ENCODE peak calls at places on chromosomes 2 and 18, in eight cellular contexts. One of them, this sample, is unnamed. For H3K9me3, the result is how much of the 10 kb centered on the place peaks cover.

GRCh38 chr2:40451926-40452605 is at the start of gene SLC8A1:
- DNase-seq in A549: peak
- DNase-seq in CD4-positive, alpha-beta memory T cell: no peak
- DNase-seq in esophagus squamous epithelium: no peak
- DNase-seq in iPS DF 6.9: no peak
- DNase-seq in HAP-1: peak
- DNase-seq in heart left ventricle: peak
- DNase-seq in heart right ventricle: peak
- DNase-seq in this sample: no peak

GRCh38 chr2:23602113-23602512 is 217.1 kb downstream of the KLHL29 start:
- DNase-seq in CD4-positive, alpha-beta memory T cell: no peak
- DNase-seq in iPS DF 6.9: no peak
- DNase-seq in esophagus squamous epithelium: no peak
- DNase-seq in HAP-1: no peak
- DNase-seq in A549: peak
- DNase-seq in heart left ventricle: no peak
- DNase-seq in heart right ventricle: no peak
- DNase-seq in this sample: no peak

GRCh38 chr2:85768713-85769112 is 14.9 kb downstream of the ATOH8 start:
- DNase-seq in esophagus squamous epithelium: no peak
- DNase-seq in heart right ventricle: peak
- DNase-seq in A549: no peak
- DNase-seq in CD4-positive, alpha-beta memory T cell: no peak
- DNase-seq in heart left ventricle: peak
- DNase-seq in HAP-1: peak
- DNase-seq in iPS DF 6.9: no peak
- DNase-seq in this sample: no peak

GRCh38 chr2:217223222-217223930 is 363.5 kb upstream of the TNP1 start:
- DNase-seq in heart right ventricle: no peak
- DNase-seq in CD4-positive, alpha-beta memory T cell: no peak
- DNase-seq in A549: no peak
- DNase-seq in esophagus squamous epithelium: no peak
- DNase-seq in HAP-1: no peak
- DNase-seq in heart left ventricle: no peak
- DNase-seq in iPS DF 6.9: no peak
- DNase-seq in this sample: no peak

GRCh38 chr2:240139666-240140393 is 628 bp downstream of the OTOS start:
- DNase-seq in iPS DF 6.9: no peak
- DNase-seq in esophagus squamous epithelium: no peak
- DNase-seq in heart left ventricle: no peak
- DNase-seq in A549: no peak
- DNase-seq in CD4-positive, alpha-beta memory T cell: no peak
- DNase-seq in HAP-1: no peak
- DNase-seq in heart right ventricle: no peak
- DNase-seq in this sample: no peak

GRCh38 chr2:136384541-136385303 is 266.8 kb upstream of the CXCR4 start:
- DNase-seq in A549: peak
- DNase-seq in heart right ventricle: no peak
- DNase-seq in CD4-positive, alpha-beta memory T cell: peak
- DNase-seq in heart left ventricle: no peak
- DNase-seq in esophagus squamous epithelium: no peak
- DNase-seq in HAP-1: peak
- DNase-seq in iPS DF 6.9: peak
- DNase-seq in this sample: peak

GRCh38 chr2:68110102-68110501 is 47.3 kb upstream of the C1D start:
- DNase-seq in heart right ventricle: no peak
- DNase-seq in CD4-positive, alpha-beta memory T cell: no peak
- DNase-seq in iPS DF 6.9: no peak
- DNase-seq in A549: no peak
- DNase-seq in HAP-1: no peak
- DNase-seq in heart left ventricle: no peak
- DNase-seq in esophagus squamous epithelium: no peak
- DNase-seq in this sample: no peak

GRCh38 chr2:74010087-74010541 is 25.4 kb downstream of the TET3 start:
- DNase-seq in CD4-positive, alpha-beta memory T cell: no peak
- DNase-seq in A549: no peak
- DNase-seq in esophagus squamous epithelium: no peak
- DNase-seq in heart right ventricle: peak
- DNase-seq in HAP-1: no peak
- DNase-seq in iPS DF 6.9: no peak
- DNase-seq in heart left ventricle: peak
- DNase-seq in this sample: no peak

GRCh38 chr2:45494275-45494977 is 116.6 kb downstream of the SRBD1 start:
- DNase-seq in CD4-positive, alpha-beta memory T cell: no peak
- DNase-seq in heart left ventricle: no peak
- DNase-seq in A549: peak
- DNase-seq in HAP-1: peak
- DNase-seq in iPS DF 6.9: peak
- DNase-seq in heart right ventricle: no peak
- DNase-seq in esophagus squamous epithelium: no peak
- DNase-seq in this sample: no peak

GRCh38 chr2:202034249-202035088 is 814 bp downstream of the FZD7 start:
- DNase-seq in A549: peak
- DNase-seq in heart left ventricle: peak
- DNase-seq in HAP-1: peak
- DNase-seq in iPS DF 6.9: no peak
- DNase-seq in esophagus squamous epithelium: no peak
- DNase-seq in CD4-positive, alpha-beta memory T cell: no peak
- DNase-seq in heart right ventricle: peak
- DNase-seq in this sample: peak

GRCh38 chr18:50880108-50880465 is 1.2 kb downstream of the ME2 start:
- DNase-seq in heart left ventricle: no peak
- DNase-seq in esophagus squamous epithelium: no peak
- DNase-seq in A549: no peak
- DNase-seq in iPS DF 6.9: no peak
- DNase-seq in CD4-positive, alpha-beta memory T cell: no peak
- DNase-seq in HAP-1: no peak
- DNase-seq in heart right ventricle: no peak
- DNase-seq in this sample: no peak

DNA sequence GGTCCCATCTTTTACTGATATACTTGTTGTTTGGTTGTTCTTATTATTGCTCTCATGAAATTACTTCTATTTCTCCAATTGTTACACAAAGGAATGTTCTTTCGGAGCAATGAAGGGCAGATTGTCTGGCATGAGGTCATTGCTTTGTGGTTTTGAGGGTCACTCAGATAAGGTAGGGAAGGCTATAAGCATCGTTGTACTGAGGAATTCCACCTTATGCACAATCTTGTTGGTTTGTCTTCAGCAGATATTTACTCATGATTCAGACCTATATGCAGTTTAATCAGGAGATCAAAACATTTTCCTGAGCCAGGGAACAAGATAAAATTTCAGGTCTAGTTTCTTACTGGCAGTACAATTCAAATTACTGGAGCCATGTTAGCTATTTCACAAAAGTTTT is 163.0 kb upstream of the SPHKAP start:
- DNase-seq in CD4-positive, alpha-beta memory T cell: no peak
- DNase-seq in HAP-1: no peak
- DNase-seq in esophagus squamous epithelium: no peak
- DNase-seq in iPS DF 6.9: no peak
- DNase-seq in A549: no peak
- DNase-seq in heart left ventricle: no peak
- DNase-seq in heart right ventricle: no peak
- DNase-seq in this sample: no peak
- H3K9me3 ChIP-seq in CD4-positive, alpha-beta memory T cell: under half
- H3K9me3 ChIP-seq in HAP-1: under half
- H3K9me3 ChIP-seq in esophagus squamous epithelium: under half
- H3K9me3 ChIP-seq in iPS DF 6.9: under half
- H3K9me3 ChIP-seq in A549: under half
- H3K9me3 ChIP-seq in heart left ventricle: under half
- H3K9me3 ChIP-seq in heart right ventricle: under half
- H3K9me3 ChIP-seq in this sample: under half

DNA sequence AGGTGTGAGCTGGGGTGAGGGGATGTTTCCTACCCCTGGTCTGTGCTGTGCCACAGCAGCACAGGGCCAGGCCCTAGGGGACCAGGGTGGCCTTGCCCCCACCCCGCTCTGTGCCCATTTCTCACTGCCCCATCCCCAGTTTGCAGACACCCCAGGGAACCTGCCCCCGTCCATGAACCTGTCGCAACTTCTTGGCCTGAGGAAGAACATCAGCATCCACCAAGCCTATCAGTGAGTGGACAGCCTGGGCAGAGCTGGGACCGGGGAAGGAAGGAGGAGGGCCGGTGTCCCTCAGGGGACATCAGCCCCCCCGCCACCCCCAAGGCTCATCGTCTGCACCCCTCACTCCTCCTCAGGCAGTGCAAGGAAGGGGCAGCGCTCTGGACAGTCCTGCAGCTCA is 7.5 kb downstream of the PROM2 start:
- DNase-seq in CD4-positive, alpha-beta memory T cell: no peak
- DNase-seq in iPS DF 6.9: no peak
- DNase-seq in heart left ventricle: no peak
- DNase-seq in HAP-1: no peak
- DNase-seq in esophagus squamous epithelium: no peak
- DNase-seq in heart right ventricle: no peak
- DNase-seq in A549: no peak
- DNase-seq in this sample: no peak
- H3K9me3 ChIP-seq in CD4-positive, alpha-beta memory T cell: under half
- H3K9me3 ChIP-seq in iPS DF 6.9: under half
- H3K9me3 ChIP-seq in heart left ventricle: under half
- H3K9me3 ChIP-seq in HAP-1: under half
- H3K9me3 ChIP-seq in esophagus squamous epithelium: under half
- H3K9me3 ChIP-seq in heart right ventricle: under half
- H3K9me3 ChIP-seq in A549: under half
- H3K9me3 ChIP-seq in this sample: under half

DNA sequence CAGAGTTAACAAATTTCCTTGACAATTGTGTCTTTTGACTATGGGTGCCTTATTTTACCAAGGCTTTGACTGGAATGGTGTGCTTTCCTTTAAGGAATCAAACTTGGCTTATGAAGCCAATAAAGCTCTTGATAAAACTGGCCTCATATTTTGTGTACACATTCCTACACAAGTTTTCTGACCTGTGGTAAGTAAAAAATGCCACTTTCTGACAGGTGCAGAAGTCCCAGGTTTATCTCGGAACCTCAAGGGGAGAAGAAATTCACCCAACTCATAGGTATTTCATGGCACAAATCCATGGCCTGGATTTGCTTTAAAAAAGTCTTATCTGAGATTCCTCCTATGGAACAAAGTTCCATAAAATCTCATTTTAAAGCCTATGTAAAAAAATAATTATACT is 880.6 kb upstream of the LRATD1 start:
- DNase-seq in esophagus squamous epithelium: no peak
- DNase-seq in A549: no peak
- DNase-seq in HAP-1: no peak
- DNase-seq in heart right ventricle: no peak
- DNase-seq in CD4-positive, alpha-beta memory T cell: no peak
- DNase-seq in heart left ventricle: no peak
- DNase-seq in iPS DF 6.9: no peak
- DNase-seq in this sample: no peak
- H3K9me3 ChIP-seq in esophagus squamous epithelium: under half
- H3K9me3 ChIP-seq in A549: under half
- H3K9me3 ChIP-seq in HAP-1: under half
- H3K9me3 ChIP-seq in heart right ventricle: under half
- H3K9me3 ChIP-seq in CD4-positive, alpha-beta memory T cell: under half
- H3K9me3 ChIP-seq in heart left ventricle: under half
- H3K9me3 ChIP-seq in iPS DF 6.9: under half
- H3K9me3 ChIP-seq in this sample: under half

GRCh38 chr18:14912967-14913366 is 165.0 kb downstream of the ANKRD30B start:
- DNase-seq in heart left ventricle: no peak
- DNase-seq in heart right ventricle: no peak
- DNase-seq in CD4-positive, alpha-beta memory T cell: no peak
- DNase-seq in HAP-1: no peak
- DNase-seq in A549: no peak
- DNase-seq in esophagus squamous epithelium: no peak
- DNase-seq in iPS DF 6.9: no peak
- DNase-seq in this sample: no peak

GRCh38 chr18:14914771-14915170 is 166.8 kb downstream of the ANKRD30B start:
- DNase-seq in CD4-positive, alpha-beta memory T cell: no peak
- DNase-seq in HAP-1: no peak
- DNase-seq in iPS DF 6.9: no peak
- DNase-seq in heart right ventricle: no peak
- DNase-seq in esophagus squamous epithelium: no peak
- DNase-seq in A549: no peak
- DNase-seq in heart left ventricle: no peak
- DNase-seq in this sample: no peak

GRCh38 chr18:14916181-14916580 is 168.2 kb downstream of the ANKRD30B start:
- DNase-seq in heart right ventricle: no peak
- DNase-seq in A549: no peak
- DNase-seq in CD4-positive, alpha-beta memory T cell: no peak
- DNase-seq in HAP-1: no peak
- DNase-seq in esophagus squamous epithelium: no peak
- DNase-seq in iPS DF 6.9: no peak
- DNase-seq in heart left ventricle: no peak
- DNase-seq in this sample: no peak

GRCh38 chr18:14916851-14917250 is 168.9 kb downstream of the ANKRD30B start:
- DNase-seq in A549: no peak
- DNase-seq in CD4-positive, alpha-beta memory T cell: no peak
- DNase-seq in HAP-1: no peak
- DNase-seq in iPS DF 6.9: no peak
- DNase-seq in heart right ventricle: no peak
- DNase-seq in heart left ventricle: no peak
- DNase-seq in esophagus squamous epithelium: no peak
- DNase-seq in this sample: no peak

DNA sequence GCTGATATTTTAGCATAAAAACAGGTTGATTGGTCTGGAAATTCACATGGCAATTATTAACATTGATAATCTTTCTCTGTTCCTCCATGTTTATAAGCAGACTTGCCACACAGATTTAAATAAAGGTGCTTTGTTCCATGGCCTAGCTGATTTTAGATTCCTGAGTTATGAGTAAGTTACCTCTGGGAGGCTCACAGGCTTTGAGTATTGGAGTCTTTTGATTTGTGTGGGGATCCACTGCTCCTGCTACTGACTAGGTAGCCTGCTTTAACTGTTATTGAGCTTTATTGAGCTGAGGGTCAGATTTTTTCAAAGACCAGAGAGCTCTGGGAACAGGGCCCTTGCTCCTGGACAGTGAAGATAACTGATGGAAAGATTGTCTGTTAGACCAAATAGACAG is 166.2 kb downstream of the ANKRD30B start:
- DNase-seq in CD4-positive, alpha-beta memory T cell: no peak
- DNase-seq in A549: no peak
- DNase-seq in iPS DF 6.9: no peak
- DNase-seq in esophagus squamous epithelium: no peak
- DNase-seq in heart left ventricle: no peak
- DNase-seq in HAP-1: no peak
- DNase-seq in heart right ventricle: no peak
- DNase-seq in this sample: no peak
- H3K9me3 ChIP-seq in CD4-positive, alpha-beta memory T cell: under half
- H3K9me3 ChIP-seq in A549: under half
- H3K9me3 ChIP-seq in iPS DF 6.9: under half
- H3K9me3 ChIP-seq in esophagus squamous epithelium: under half
- H3K9me3 ChIP-seq in heart left ventricle: under half
- H3K9me3 ChIP-seq in HAP-1: under half
- H3K9me3 ChIP-seq in heart right ventricle: under half
- H3K9me3 ChIP-seq in this sample: under half

GRCh38 chr18:61998957-61999356 is 106.2 kb upstream of the RNF152 start:
- DNase-seq in iPS DF 6.9: no peak
- DNase-seq in heart right ventricle: no peak
- DNase-seq in A549: no peak
- DNase-seq in HAP-1: no peak
- DNase-seq in CD4-positive, alpha-beta memory T cell: no peak
- DNase-seq in esophagus squamous epithelium: no peak
- DNase-seq in heart left ventricle: no peak
- DNase-seq in this sample: no peak
- H3K9me3 ChIP-seq in iPS DF 6.9: under half
- H3K9me3 ChIP-seq in heart right ventricle: under half
- H3K9me3 ChIP-seq in A549: under half
- H3K9me3 ChIP-seq in HAP-1: under half
- H3K9me3 ChIP-seq in CD4-positive, alpha-beta memory T cell: under half
- H3K9me3 ChIP-seq in esophagus squamous epithelium: under half
- H3K9me3 ChIP-seq in heart left ventricle: under half
- H3K9me3 ChIP-seq in this sample: under half

GRCh38 chr2:13651684-13652131 is 935.0 kb downstream of the TRIB2 start:
- DNase-seq in heart right ventricle: no peak
- DNase-seq in CD4-positive, alpha-beta memory T cell: no peak
- DNase-seq in heart left ventricle: no peak
- DNase-seq in A549: no peak
- DNase-seq in iPS DF 6.9: no peak
- DNase-seq in HAP-1: no peak
- DNase-seq in esophagus squamous epithelium: no peak
- DNase-seq in this sample: no peak
- H3K9me3 ChIP-seq in heart right ventricle: under half
- H3K9me3 ChIP-seq in CD4-positive, alpha-beta memory T cell: under half
- H3K9me3 ChIP-seq in heart left ventricle: under half
- H3K9me3 ChIP-seq in A549: under half
- H3K9me3 ChIP-seq in iPS DF 6.9: under half
- H3K9me3 ChIP-seq in HAP-1: under half
- H3K9me3 ChIP-seq in esophagus squamous epithelium: under half
- H3K9me3 ChIP-seq in this sample: under half